ENCODE peak calls at places on chromosome 13, in four cellular contexts. M is nucleus accumbens, J is hepatic stellate cell, K is fibroblast of villous mesenchyme. U is an unnamed sample.
A peak's percentile ranks its signal among the peaks of the same experiment; 100 is the strongest.

GRCh38 chr13:20974981-20975585 is 72.5 kb upstream of the XPO4 start:
- DNase-seq in M (no peak), K (no peak), J (no peak), U (no peak)

GRCh38 chr13:77952276-77952675 is 33.6 kb upstream of the EDNRB start:
- DNase-seq in K (peak; percentile 24), J (no peak), M (no peak), U (no peak)

GRCh38 chr13:105996391-105997028 is 539.0 kb downstream of the EFNB2 start:
- DNase-seq in M (no peak), J (no peak), K (no peak), U (no peak)

GRCh38 chr13:73672492-73672891 is 461.7 kb downstream of the KLF12 start:
- DNase-seq in K (no peak), J (no peak), M (no peak), U (no peak)

GRCh38 chr13:109818136-109818535 is 31.8 kb upstream of the IRS2 start:
- DNase-seq in K (no peak), M (no peak), J (no peak), U (no peak)

GRCh38 chr13:110714798-110715394 is 1.4 kb downstream of the ING1 start:
- DNase-seq in J (peak; percentile 28), M (peak; percentile 59), K (no peak), U (peak; percentile 66)

GRCh38 chr13:41645313-41645712 is 188.0 kb downstream of the RGCC start:
- DNase-seq in M (no peak), J (peak; percentile 66), K (peak; percentile 94), U (no peak)

GRCh38 chr13:110520431-110521295 is 40.9 kb downstream of the RAB20 start:
- DNase-seq in K (peak; percentile 98), J (no peak), M (peak; percentile 66), U (peak; percentile 76)

GRCh38 chr13:99572131-99572530 is 70.9 kb downstream of the TM9SF2 start:
- DNase-seq in J (no peak), K (no peak), M (no peak), U (no peak)

GRCh38 chr13:26618726-26619125 is 61.2 kb downstream of the WASF3 start:
- DNase-seq in M (no peak), K (no peak), J (no peak), U (no peak)

GRCh38 chr13:79723462-79724116 is 242.6 kb downstream of the NDFIP2 start:
- DNase-seq in K (no peak), J (no peak), M (no peak), U (no peak)

GRCh38 chr13:35857769-35858168 is 273.4 kb downstream of the DCLK1 start:
- DNase-seq in J (no peak), M (no peak), K (peak; percentile 57), U (no peak)

GRCh38 chr13:33087091-33087490 is 70.9 kb downstream of the KL start:
- DNase-seq in J (peak; percentile 29), M (no peak), K (peak; percentile 44), U (no peak)

GRCh38 chr13:105139380-105140285 is 1395.8 kb downstream of the EFNB2 start:
- DNase-seq in M (no peak), J (peak; percentile 13), K (peak; percentile 8), U (peak; percentile 68)

GRCh38 chr13:27131202-27131623 is 40.4 kb downstream of the USP12 start:
- DNase-seq in K (peak; percentile 46), J (no peak), M (no peak), U (no peak)

GRCh38 chr13:86601351-86601750 is 802.1 kb upstream of the SLITRK6 start:
- DNase-seq in J (no peak), M (no peak), K (no peak), U (no peak)

GRCh38 chr13:54029226-54029625 is 1000.6 kb downstream of the OLFM4 start:
- DNase-seq in J (no peak), M (no peak), K (no peak), U (no peak)

GRCh38 chr13:45306966-45307365 is 34.0 kb downstream of the TPT1 start:
- DNase-seq in K (no peak), J (no peak), M (no peak), U (peak; percentile 31)

GRCh38 chr13:98368019-98368418 is 190.9 kb upstream of the RNF113B start:
- DNase-seq in K (peak; percentile 80), J (no peak), M (no peak), U (no peak)

GRCh38 chr13:107907065-107907464 is 308.3 kb downstream of the LIG4 start:
- DNase-seq in J (no peak), M (no peak), K (no peak), U (no peak)

GRCh38 chr13:107284168-107284567 is 716.2 kb upstream of the ARGLU1 start:
- DNase-seq in K (peak; percentile 27), M (no peak), J (no peak), U (no peak)

GRCh38 chr13:71602327-71602726 is 264.7 kb downstream of the DACH1 start:
- DNase-seq in K (no peak), J (no peak), M (no peak), U (no peak)

GRCh38 chr13:34321986-34322385 is 504.0 kb downstream of the RFC3 start:
- DNase-seq in M (no peak), J (no peak), K (no peak), U (no peak)

GRCh38 chr13:98507060-98507797 is 69.7 kb downstream of the STK24 start:
- DNase-seq in J (no peak), K (peak; percentile 71), M (no peak), U (no peak)

GRCh38 chr13:75715598-75716523 is 79.7 kb downstream of the LMO7 start:
- DNase-seq in K (peak; percentile 55), M (no peak), J (no peak), U (no peak)

GRCh38 chr13:22517544-22517943 is 663.2 kb upstream of the SGCG start:
- DNase-seq in K (peak; percentile 39), M (no peak), J (no peak), U (no peak)

GRCh38 chr13:21069561-21070004 is 8.2 kb upstream of the LATS2 start:
- DNase-seq in M (no peak), J (peak; percentile 78), K (peak; percentile 99), U (no peak)

GRCh38 chr13:95754069-95754468 is 77.1 kb downstream of the DNAJC3 start:
- DNase-seq in M (no peak), J (no peak), K (peak; percentile 12), U (no peak)

GRCh38 chr13:109213714-109214113 is 572.7 kb downstream of the IRS2 start:
- DNase-seq in M (no peak), J (no peak), K (no peak), U (no peak)

GRCh38 chr13:33742321-33742720 is 75.6 kb upstream of the RFC3 start:
- DNase-seq in M (no peak), K (no peak), J (no peak), U (no peak)

GRCh38 chr13:40490086-40490723 is 176.2 kb downstream of the FOXO1 start:
- DNase-seq in J (no peak), K (no peak), M (no peak), U (no peak)

GRCh38 chr13:106376411-106377112 is 158.9 kb downstream of the EFNB2 start:
- DNase-seq in K (peak; percentile 91), J (peak; percentile 16), M (no peak), U (no peak)

GRCh38 chr13:109521719-109522118 is 264.7 kb downstream of the IRS2 start:
- DNase-seq in K (no peak), J (no peak), M (no peak), U (no peak)

GRCh38 chr13:74092711-74093110 is 41.5 kb downstream of the KLF12 start:
- DNase-seq in J (no peak), K (no peak), M (no peak), U (no peak)

GRCh38 chr13:106152047-106152446 is 383.4 kb downstream of the EFNB2 start:
- DNase-seq in J (no peak), K (no peak), M (no peak), U (no peak)

U was measured in hippocampal formation.